ENCODE peak calls at places on chromosomes 11 and 22, in four cellular contexts. G, T, U and D are unnamed samples.
A peak's percentile ranks its signal among the peaks of the same experiment; 100 is the strongest.

GRCh38 chr11:82315093-82315492 is 418.6 kb downstream of the FAM181B start:
- DNase-seq in G (peak; percentile 20), T (peak; percentile 44), U (no peak), D (no peak)

GRCh38 chr11:44883277-44883676 is 67.4 kb downstream of the TP53I11 start:
- DNase-seq in G (no peak), T (no peak), U (no peak), D (no peak)

GRCh38 chr11:78192223-78192719 is 3.6 kb downstream of the USP35 start:
- DNase-seq in G (no peak), T (no peak), U (no peak), D (no peak)

GRCh38 chr22:24244144-24244787 is 616 bp downstream of the GGT5 start:
- DNase-seq in G (no peak), T (no peak), U (no peak), D (no peak)

GRCh38 chr11:33668951-33669596 is 31.6 kb downstream of the C11orf91 start:
- DNase-seq in G (no peak), T (no peak), U (no peak), D (no peak)

GRCh38 chr11:76674517-76675400 is 4.2 kb upstream of the LRRC32 start:
- DNase-seq in G (no peak), T (no peak), U (no peak), D (no peak)

GRCh38 chr22:21652547-21653545 is 10.7 kb downstream of the SDF2L1 start:
- DNase-seq in G (peak; percentile 90), T (no peak), U (no peak), D (no peak)

GRCh38 chr22:19571207-19571795 is 47.1 kb upstream of the CLDN5 start:
- DNase-seq in G (no peak), T (no peak), U (no peak), D (no peak)

GRCh38 chr22:44850946-44851345 is 98.6 kb downstream of the ARHGAP8 start:
- DNase-seq in G (no peak), T (no peak), U (no peak), D (no peak)

GRCh38 chr11:124669193-124669592 is 4.3 kb downstream of the SIAE start:
- DNase-seq in G (no peak), T (peak; percentile 68), U (peak; percentile 46), D (no peak)

GRCh38 chr11:65857500-65858353 is at the start of gene CFL1:
- DNase-seq in G (peak; percentile 97), T (peak; percentile 85), U (peak; percentile 95), D (peak; percentile 97)

GRCh38 chr11:84261707-84262106 is 975.5 kb upstream of the CCDC90B start:
- DNase-seq in G (no peak), T (no peak), U (no peak), D (no peak)

GRCh38 chr22:44107341-44107740 is 73.4 kb upstream of the PARVG start:
- DNase-seq in G (no peak), T (no peak), U (no peak), D (no peak)

GRCh38 chr11:27876209-27876775 is 176.0 kb upstream of the BDNF start:
- DNase-seq in G (no peak), T (no peak), U (no peak), D (no peak)

GRCh38 chr11:109173504-109173903 is 248.5 kb upstream of the C11orf87 start:
- DNase-seq in G (no peak), T (no peak), U (no peak), D (no peak)

GRCh38 chr11:74185695-74186094 is 14.6 kb downstream of the PPME1 start:
- DNase-seq in G (no peak), T (no peak), U (no peak), D (no peak)

GRCh38 chr11:105811242-105811641 is 201.4 kb downstream of the GRIA4 start:
- DNase-seq in G (no peak), T (no peak), U (no peak), D (no peak)

GRCh38 chr22:41532908-41533825 is 11.1 kb downstream of the POLR3H start:
- DNase-seq in G (peak; percentile 70), T (peak; percentile 76), U (peak; percentile 58), D (peak; percentile 35)

GRCh38 chr22:48445113-48445827 is 1382.4 kb downstream of the BRD1 start:
- DNase-seq in G (no peak), T (no peak), U (no peak), D (no peak)

GRCh38 chr11:2209900-2210321 is 38.3 kb upstream of the TH start:
- DNase-seq in G (no peak), T (no peak), U (no peak), D (no peak)